ENCODE peak calls at places on chromosomes 4 and X, in seven cellular contexts. One of them, this sample, is unnamed.
A peak's percentile ranks its signal among the peaks of the same experiment; 100 is the strongest.

GRCh38 chr4:167101035-167101434 is 133.3 kb downstream of the SPOCK3 start:
- DNase-seq in hypothalamus: no peak
- DNase-seq in endodermal cell: no peak
- DNase-seq in T-helper 9 cell: no peak
- DNase-seq in substantia nigra: no peak
- DNase-seq in AG20443: no peak
- DNase-seq in WTC11: no peak
- DNase-seq in this sample: no peak

GRCh38 chr4:384311-385010 is 46.8 kb downstream of the ZNF141 start:
- DNase-seq in hypothalamus: no peak
- DNase-seq in endodermal cell: no peak
- DNase-seq in T-helper 9 cell: no peak
- DNase-seq in substantia nigra: no peak
- DNase-seq in AG20443: no peak
- DNase-seq in WTC11: no peak
- DNase-seq in this sample: peak; percentile 5

GRCh38 chr4:2741626-2742025 is 14.5 kb downstream of the TNIP2 start:
- DNase-seq in hypothalamus: no peak
- DNase-seq in endodermal cell: no peak
- DNase-seq in T-helper 9 cell: no peak
- DNase-seq in substantia nigra: no peak
- DNase-seq in AG20443: no peak
- DNase-seq in WTC11: no peak
- DNase-seq in this sample: no peak

GRCh38 chr4:159308571-159309340 is 205.9 kb downstream of the RAPGEF2 start:
- DNase-seq in hypothalamus: no peak
- DNase-seq in endodermal cell: no peak
- DNase-seq in T-helper 9 cell: no peak
- DNase-seq in substantia nigra: no peak
- DNase-seq in AG20443: peak; percentile 21
- DNase-seq in WTC11: no peak
- DNase-seq in this sample: no peak

GRCh38 chrX:143853488-143853887 is 30.4 kb upstream of the UBE2NL start:
- DNase-seq in hypothalamus: no peak
- DNase-seq in endodermal cell: no peak
- DNase-seq in T-helper 9 cell: no peak
- DNase-seq in substantia nigra: no peak
- DNase-seq in AG20443: no peak
- DNase-seq in WTC11: no peak
- DNase-seq in this sample: no peak

GRCh38 chr4:128521156-128521555 is 233.5 kb upstream of the PGRMC2 start:
- DNase-seq in hypothalamus: no peak
- DNase-seq in endodermal cell: no peak
- DNase-seq in T-helper 9 cell: no peak
- DNase-seq in substantia nigra: no peak
- DNase-seq in AG20443: no peak
- DNase-seq in WTC11: no peak
- DNase-seq in this sample: no peak

GRCh38 chr4:153764611-153765368 is 5.0 kb upstream of the RNF175 start:
- DNase-seq in hypothalamus: no peak
- DNase-seq in endodermal cell: no peak
- DNase-seq in T-helper 9 cell: no peak
- DNase-seq in substantia nigra: no peak
- DNase-seq in AG20443: no peak
- DNase-seq in WTC11: no peak
- DNase-seq in this sample: no peak

GRCh38 chrX:49157194-49157593 is 5.4 kb upstream of the MAGIX start:
- DNase-seq in hypothalamus: no peak
- DNase-seq in endodermal cell: peak; percentile 57
- DNase-seq in T-helper 9 cell: no peak
- DNase-seq in substantia nigra: no peak
- DNase-seq in AG20443: no peak
- DNase-seq in WTC11: no peak
- DNase-seq in this sample: no peak

GRCh38 chrX:115582871-115583729 is 22.1 kb downstream of the PLS3 start:
- DNase-seq in hypothalamus: no peak
- DNase-seq in endodermal cell: peak; percentile 89
- DNase-seq in T-helper 9 cell: no peak
- DNase-seq in substantia nigra: no peak
- DNase-seq in AG20443: no peak
- DNase-seq in WTC11: peak; percentile 26
- DNase-seq in this sample: no peak

GRCh38 chr4:3267576-3268394 is 18.8 kb downstream of the MSANTD1 start:
- DNase-seq in hypothalamus: no peak
- DNase-seq in endodermal cell: peak; percentile 65
- DNase-seq in T-helper 9 cell: no peak
- DNase-seq in substantia nigra: no peak
- DNase-seq in AG20443: no peak
- DNase-seq in WTC11: peak; percentile 41
- DNase-seq in this sample: peak; percentile 28

GRCh38 chr4:47641755-47642154 is 156.7 kb downstream of the ATP10D start:
- DNase-seq in hypothalamus: no peak
- DNase-seq in endodermal cell: no peak
- DNase-seq in T-helper 9 cell: no peak
- DNase-seq in substantia nigra: no peak
- DNase-seq in AG20443: no peak
- DNase-seq in WTC11: no peak
- DNase-seq in this sample: no peak